ENCODE peak calls at places on chromosomes 13 and 19, in seven cellular contexts. O is fibroblast of lung, D is psoas muscle, U is fibroblast of the aortic adventitia, X is foreskin keratinocyte, P is tibial artery, K is neural progenitor cell. G is an unnamed sample.

GRCh38 chr13:101554420-101555125 is 102.1 kb downstream of the ITGBL1 start:
- DNase-seq in O (no peak), D (no peak), U (peak), X (peak), P (no peak), K (no peak), G (no peak)

GRCh38 chr19:41821003-41821735 is 23.3 kb downstream of the LYPD4 start:
- DNase-seq in O (peak), D (no peak), U (peak), X (peak), P (no peak), K (peak), G (no peak)

GRCh38 chr13:33204130-33204927 is 81.2 kb downstream of the STARD13 start:
- DNase-seq in O (peak), D (peak), U (peak), X (no peak), P (peak), K (no peak), G (no peak)

GRCh38 chr13:55497486-55497885 is 1643.2 kb upstream of the PRR20A start:
- DNase-seq in O (no peak), D (no peak), U (no peak), X (no peak), P (no peak), K (no peak), G (no peak)

GRCh38 chr13:20125129-20125782 is 35.6 kb downstream of the GJA3 start:
- DNase-seq in O (peak), D (no peak), U (peak), X (peak), P (no peak), K (no peak), G (no peak)

GRCh38 chr13:54949735-54950134 is 1921.1 kb downstream of the OLFM4 start:
- DNase-seq in O (no peak), D (no peak), U (no peak), X (no peak), P (no peak), K (no peak), G (no peak)

GRCh38 chr13:78241278-78241919 is 322.8 kb upstream of the EDNRB start:
- DNase-seq in O (peak), D (no peak), U (peak), X (peak), P (no peak), K (peak), G (no peak)

GRCh38 chr19:1235625-1236538 is 1.9 kb downstream of the CBARP start:
- DNase-seq in O (no peak), D (no peak), U (no peak), X (no peak), P (no peak), K (no peak), G (no peak)

GRCh38 chr19:1265611-1266115 is 3.5 kb upstream of the CIRBP start:
- DNase-seq in O (peak), D (peak), U (peak), X (no peak), P (peak), K (no peak), G (peak)

GRCh38 chr13:66673401-66673800 is 556.7 kb downstream of the PCDH9 start:
- DNase-seq in O (peak), D (no peak), U (peak), X (peak), P (no peak), K (no peak), G (no peak)

GRCh38 chr13:44305845-44306244 is 67.8 kb upstream of the SERP2 start:
- DNase-seq in O (peak), D (no peak), U (peak), X (no peak), P (no peak), K (peak), G (no peak)

GRCh38 chr19:22622020-22622419 is 12.1 kb upstream of the ZNF492 start:
- DNase-seq in O (no peak), D (no peak), U (no peak), X (no peak), P (peak), K (no peak), G (peak)

GRCh38 chr13:73077867-73078266 is 19.1 kb downstream of the KLF5 start:
- DNase-seq in O (no peak), D (no peak), U (no peak), X (peak), P (no peak), K (no peak), G (no peak)

GRCh38 chr13:88526186-88526852 is 855.1 kb downstream of the SLITRK5 start:
- DNase-seq in O (no peak), D (no peak), U (no peak), X (peak), P (no peak), K (peak), G (no peak)

GRCh38 chr13:73467103-73467502 is 408.3 kb downstream of the KLF5 start:
- DNase-seq in O (no peak), D (no peak), U (peak), X (peak), P (no peak), K (no peak), G (no peak)

GRCh38 chr13:111095031-111095840 is 19.9 kb upstream of the ARHGEF7 start:
- DNase-seq in O (no peak), D (no peak), U (no peak), X (no peak), P (no peak), K (no peak), G (no peak)

GRCh38 chr13:24083722-24084421 is 76.6 kb upstream of the SPATA13 start:
- DNase-seq in O (no peak), D (no peak), U (no peak), X (no peak), P (no peak), K (peak), G (no peak)

GRCh38 chr13:100051070-100051469 is 37.8 kb upstream of the PCCA start:
- DNase-seq in O (no peak), D (no peak), U (no peak), X (no peak), P (no peak), K (no peak), G (no peak)

GRCh38 chr19:35938282-35939224 is 2.4 kb downstream of the LRFN3 start:
- DNase-seq in O (no peak), D (no peak), U (no peak), X (no peak), P (no peak), K (no peak), G (no peak)

DNA sequence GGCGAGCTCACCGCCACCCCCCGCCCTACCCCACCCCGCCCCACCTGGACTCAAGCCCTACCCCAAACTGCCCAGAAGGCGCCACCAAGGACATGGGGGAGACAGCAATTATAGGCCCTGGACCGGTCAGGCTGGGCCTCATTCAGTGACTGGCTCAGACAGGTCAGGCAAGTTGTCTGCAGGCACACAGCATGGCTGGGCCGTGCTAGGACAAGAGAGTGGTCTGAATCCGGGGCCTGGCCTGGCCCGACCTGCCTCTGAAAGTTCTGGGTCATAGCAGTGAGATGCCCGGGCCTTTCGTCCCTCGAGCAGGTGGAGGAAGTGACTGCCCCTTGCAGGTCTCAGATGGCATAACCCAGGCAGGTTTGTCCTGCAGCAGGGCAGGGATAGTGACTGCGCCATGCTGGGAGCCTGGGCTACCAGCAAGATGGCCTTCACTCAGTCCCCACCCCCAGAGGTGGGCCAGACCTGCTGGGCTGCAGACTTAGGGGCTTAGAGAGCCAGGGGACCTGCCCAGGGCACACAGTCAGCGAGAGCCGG is 21.0 kb downstream of the COMP start:
- DNase-seq in O (no peak), D (no peak), U (no peak), X (no peak), P (no peak), K (no peak), G (no peak)
- TF ChIP-seq CTCF in O (no peak), D (no peak), U (no peak), X (peak), P (no peak), K (no peak), G (no peak)

GRCh38 chr19:51904331-51905165 is at the start of gene ZNF649:
- DNase-seq in O (peak), D (peak), U (peak), X (peak), P (peak), K (peak), G (peak)
- TF ChIP-seq CTCF in O (peak), D (no peak), U (peak), X (peak), P (no peak), K (no peak), G (no peak)

DNA sequence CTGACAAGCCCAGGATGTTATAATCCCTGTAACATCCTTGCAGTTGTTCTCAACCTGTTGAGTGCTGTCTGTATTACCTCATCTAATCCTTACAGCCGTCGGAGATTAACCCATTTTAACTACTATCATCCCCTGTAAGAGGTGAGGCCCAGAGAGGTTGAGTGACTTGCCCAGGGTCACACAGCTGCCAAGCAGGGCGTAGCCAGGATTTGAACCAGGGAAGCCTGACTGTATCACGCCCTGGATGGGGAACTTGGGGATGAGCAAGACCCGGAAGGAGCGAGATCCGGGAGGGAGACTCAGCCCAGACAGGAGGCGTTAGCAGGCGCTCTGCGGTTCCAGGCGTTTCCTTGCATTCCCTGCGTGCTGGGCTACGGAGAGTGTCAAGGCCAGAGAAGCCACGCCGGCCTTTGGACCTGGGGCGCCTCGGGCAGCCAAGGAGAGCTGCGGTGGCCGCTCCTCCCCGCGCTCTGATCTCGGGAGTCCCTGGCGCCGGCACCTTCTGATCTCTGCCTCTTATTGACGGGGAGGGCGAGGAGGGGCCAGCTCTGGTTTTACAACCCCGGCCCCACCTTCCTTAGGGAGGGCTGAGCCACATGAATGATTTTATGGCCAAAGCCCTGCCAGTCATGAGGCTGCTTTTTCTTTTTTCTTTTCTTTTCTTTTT is 6.2 kb downstream of the SULT2B1 start:
- DNase-seq in O (peak), D (peak), U (peak), X (peak), P (peak), K (no peak), G (no peak)
- TF ChIP-seq CTCF in O (no peak), D (no peak), U (no peak), X (no peak), P (no peak), K (no peak), G (no peak)

DNA sequence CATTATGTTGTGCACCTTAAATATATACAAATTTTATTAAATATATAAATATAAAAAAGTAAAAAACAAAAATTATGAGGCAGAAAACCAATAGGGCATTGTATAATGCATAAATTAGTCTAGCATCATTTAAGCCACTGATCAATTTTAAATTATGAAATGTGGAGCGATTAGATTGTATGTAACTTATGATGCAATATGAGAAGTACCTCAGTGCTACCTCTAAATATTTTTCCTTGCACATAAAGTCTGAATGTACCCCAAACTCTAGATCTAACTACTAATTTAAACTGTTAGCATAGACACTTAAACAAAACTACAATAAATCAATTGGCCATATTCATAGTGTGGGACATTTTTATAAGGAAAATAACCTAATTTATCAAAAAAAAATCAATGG is 1178.5 kb upstream of the MIR17HG start:
- DNase-seq in O (no peak), D (no peak), U (no peak), X (no peak), P (no peak), K (no peak), G (no peak)
- TF ChIP-seq CTCF in O (no peak), D (no peak), U (no peak), X (no peak), P (no peak), K (no peak), G (no peak)

GRCh38 chr19:4389064-4389375 is 11.3 kb downstream of the SH3GL1 start:
- DNase-seq in O (no peak), D (no peak), U (no peak), X (no peak), P (no peak), K (no peak), G (no peak)

GRCh38 chr19:4388171-4389063 is 11.9 kb downstream of the SH3GL1 start:
- DNase-seq in O (no peak), D (peak), U (no peak), X (no peak), P (no peak), K (peak), G (no peak)

GRCh38 chr19:4385291-4386037 is 14.9 kb downstream of the SH3GL1 start:
- DNase-seq in O (no peak), D (no peak), U (no peak), X (no peak), P (no peak), K (no peak), G (no peak)

GRCh38 chr19:4389511-4390016 is 10.8 kb downstream of the SH3GL1 start:
- DNase-seq in O (no peak), D (peak), U (no peak), X (no peak), P (no peak), K (no peak), G (no peak)

GRCh38 chr19:4386038-4386782 is 14.1 kb downstream of the SH3GL1 start:
- DNase-seq in O (no peak), D (peak), U (no peak), X (no peak), P (no peak), K (no peak), G (no peak)
- TF ChIP-seq CTCF in O (peak), D (no peak), U (no peak), X (no peak), P (no peak), K (no peak), G (no peak)

GRCh38 chr19:54352041-54352440 is 12.7 kb downstream of the LAIR1 start:
- DNase-seq in O (no peak), D (no peak), U (no peak), X (no peak), P (no peak), K (no peak), G (no peak)
- TF ChIP-seq CTCF in O (no peak), D (no peak), U (no peak), X (no peak), P (no peak), K (no peak), G (no peak)